ENCODE peak calls at places on chromosomes 16 and 17, in eight cellular contexts. One of them, this sample, is unnamed.
A peak's percentile ranks its signal among the peaks of the same experiment; 100 is the strongest.

GRCh38 chr16:57906385-57907316 is 64.3 kb downstream of the CNGB1 start:
- DNase-seq in GM12878: no peak
- DNase-seq in A549: no peak
- DNase-seq in K562: no peak
- DNase-seq in HCT116: no peak
- DNase-seq in GM23338: peak; percentile 81
- DNase-seq in Panc1: no peak
- DNase-seq in SK-N-SH: no peak
- DNase-seq in this sample: no peak

GRCh38 chr16:50841081-50841886 is 99.4 kb downstream of the CYLD start:
- DNase-seq in GM23338: peak; percentile 78
- DNase-seq in Panc1: no peak
- DNase-seq in GM12878: no peak
- DNase-seq in A549: no peak
- DNase-seq in K562: peak; percentile 90
- DNase-seq in HCT116: no peak
- DNase-seq in SK-N-SH: no peak
- DNase-seq in this sample: peak; percentile 29

GRCh38 chr16:67804853-67805542 is 1.4 kb downstream of the RANBP10 start:
- DNase-seq in K562: no peak
- DNase-seq in GM23338: no peak
- DNase-seq in HCT116: no peak
- DNase-seq in Panc1: no peak
- DNase-seq in A549: no peak
- DNase-seq in GM12878: no peak
- DNase-seq in SK-N-SH: no peak
- DNase-seq in this sample: no peak

GRCh38 chr16:4533490-4533889 is 5.1 kb downstream of the CDIP1 start:
- DNase-seq in SK-N-SH: no peak
- DNase-seq in GM23338: no peak
- DNase-seq in GM12878: no peak
- DNase-seq in Panc1: no peak
- DNase-seq in HCT116: no peak
- DNase-seq in A549: no peak
- DNase-seq in K562: no peak
- DNase-seq in this sample: no peak

GRCh38 chr16:14004719-14005315 is 66.3 kb upstream of the MRTFB start:
- DNase-seq in SK-N-SH: no peak
- DNase-seq in GM12878: no peak
- DNase-seq in GM23338: no peak
- DNase-seq in HCT116: no peak
- DNase-seq in K562: no peak
- DNase-seq in Panc1: no peak
- DNase-seq in A549: no peak
- DNase-seq in this sample: no peak

GRCh38 chr17:47955497-47956461 is 1.9 kb downstream of the PRR15L start:
- DNase-seq in GM12878: no peak
- DNase-seq in GM23338: no peak
- DNase-seq in HCT116: no peak
- DNase-seq in K562: no peak
- DNase-seq in A549: no peak
- DNase-seq in SK-N-SH: no peak
- DNase-seq in Panc1: no peak
- DNase-seq in this sample: no peak

GRCh38 chr17:17888821-17889220 is 52.0 kb upstream of the SREBF1 start:
- DNase-seq in A549: no peak
- DNase-seq in HCT116: no peak
- DNase-seq in SK-N-SH: peak; percentile 53
- DNase-seq in GM12878: no peak
- DNase-seq in Panc1: no peak
- DNase-seq in K562: no peak
- DNase-seq in GM23338: peak; percentile 82
- DNase-seq in this sample: no peak

GRCh38 chr16:68091604-68092261 is 6.6 kb downstream of the NFATC3 start:
- DNase-seq in HCT116: no peak
- DNase-seq in A549: peak; percentile 49
- DNase-seq in Panc1: no peak
- DNase-seq in SK-N-SH: no peak
- DNase-seq in GM23338: no peak
- DNase-seq in GM12878: no peak
- DNase-seq in K562: no peak
- DNase-seq in this sample: no peak

GRCh38 chr17:29113334-29113733 is 66.9 kb downstream of the MYO18A start:
- DNase-seq in GM12878: no peak
- DNase-seq in HCT116: no peak
- DNase-seq in Panc1: no peak
- DNase-seq in GM23338: peak; percentile 59
- DNase-seq in K562: no peak
- DNase-seq in SK-N-SH: no peak
- DNase-seq in A549: no peak
- DNase-seq in this sample: no peak

GRCh38 chr16:71540-72341 is 690 bp downstream of the RHBDF1 start:
- DNase-seq in A549: peak; percentile 81
- DNase-seq in HCT116: peak; percentile 42
- DNase-seq in K562: peak; percentile 51
- DNase-seq in Panc1: no peak
- DNase-seq in SK-N-SH: peak; percentile 76
- DNase-seq in GM23338: peak; percentile 97
- DNase-seq in GM12878: no peak
- DNase-seq in this sample: no peak

GRCh38 chr17:44209786-44210341 is 9.6 kb downstream of the UBTF start:
- DNase-seq in Panc1: no peak
- DNase-seq in SK-N-SH: no peak
- DNase-seq in GM23338: no peak
- DNase-seq in K562: no peak
- DNase-seq in A549: no peak
- DNase-seq in HCT116: no peak
- DNase-seq in GM12878: no peak
- DNase-seq in this sample: no peak

GRCh38 chr17:43427362-43428043 is 28.7 kb downstream of the ARL4D start:
- DNase-seq in K562: no peak
- DNase-seq in GM12878: no peak
- DNase-seq in HCT116: no peak
- DNase-seq in GM23338: no peak
- DNase-seq in A549: no peak
- DNase-seq in SK-N-SH: no peak
- DNase-seq in Panc1: no peak
- DNase-seq in this sample: no peak

GRCh38 chr17:32155896-32156295 is 13.6 kb downstream of the RHOT1 start:
- DNase-seq in Panc1: no peak
- DNase-seq in HCT116: no peak
- DNase-seq in A549: no peak
- DNase-seq in K562: no peak
- DNase-seq in GM12878: no peak
- DNase-seq in SK-N-SH: no peak
- DNase-seq in GM23338: no peak
- DNase-seq in this sample: no peak

GRCh38 chr17:32156656-32157055 is 14.4 kb downstream of the RHOT1 start:
- DNase-seq in GM12878: no peak
- DNase-seq in SK-N-SH: no peak
- DNase-seq in A549: no peak
- DNase-seq in Panc1: no peak
- DNase-seq in GM23338: no peak
- DNase-seq in HCT116: no peak
- DNase-seq in K562: no peak
- DNase-seq in this sample: no peak

GRCh38 chr17:32159586-32160438 is 17.5 kb downstream of the RHOT1 start:
- DNase-seq in GM23338: no peak
- DNase-seq in A549: no peak
- DNase-seq in HCT116: no peak
- DNase-seq in Panc1: no peak
- DNase-seq in GM12878: no peak
- DNase-seq in SK-N-SH: no peak
- DNase-seq in K562: no peak
- DNase-seq in this sample: no peak

GRCh38 chr17:32158870-32159585 is 16.7 kb downstream of the RHOT1 start:
- DNase-seq in GM23338: no peak
- DNase-seq in HCT116: no peak
- DNase-seq in Panc1: no peak
- DNase-seq in SK-N-SH: no peak
- DNase-seq in K562: no peak
- DNase-seq in GM12878: no peak
- DNase-seq in A549: no peak
- DNase-seq in this sample: no peak

DNA sequence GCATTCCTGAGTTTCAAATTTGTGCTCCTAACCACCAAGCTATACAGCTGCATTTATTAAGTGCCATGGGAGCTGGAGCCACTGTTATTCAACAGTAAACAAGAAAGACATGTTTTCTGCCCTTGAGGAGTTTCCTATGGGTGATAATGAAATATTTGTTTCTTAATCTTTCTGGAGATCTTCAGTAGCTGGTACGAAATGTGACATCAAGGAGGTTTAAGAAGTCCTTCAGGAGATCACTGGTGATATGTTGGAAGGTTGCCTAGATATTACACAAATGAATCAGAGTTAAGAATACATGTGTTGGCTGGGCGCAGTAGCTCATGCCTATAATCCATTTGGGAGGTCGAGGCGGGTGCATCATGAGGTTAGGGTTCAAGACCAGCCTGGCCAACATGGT is 14.9 kb downstream of the RHOT1 start:
- DNase-seq in GM23338: no peak
- DNase-seq in HCT116: no peak
- DNase-seq in SK-N-SH: no peak
- DNase-seq in GM12878: no peak
- DNase-seq in K562: no peak
- DNase-seq in A549: no peak
- DNase-seq in Panc1: no peak
- DNase-seq in this sample: no peak
- TF ChIP-seq REST in GM23338: no peak
- TF ChIP-seq REST in HCT116: no peak
- TF ChIP-seq REST in SK-N-SH: no peak
- TF ChIP-seq REST in GM12878: no peak
- TF ChIP-seq REST in K562: no peak
- TF ChIP-seq REST in A549: no peak
- TF ChIP-seq REST in Panc1: no peak
- TF ChIP-seq REST in this sample: no peak

GRCh38 chr17:74147966-74148365 is 55.5 kb upstream of the RPL38 start:
- DNase-seq in Panc1: no peak
- DNase-seq in K562: no peak
- DNase-seq in GM23338: no peak
- DNase-seq in HCT116: no peak
- DNase-seq in A549: no peak
- DNase-seq in GM12878: no peak
- DNase-seq in SK-N-SH: no peak
- DNase-seq in this sample: no peak

GRCh38 chr17:74150428-74151025 is 53.0 kb upstream of the RPL38 start:
- DNase-seq in HCT116: no peak
- DNase-seq in A549: no peak
- DNase-seq in K562: no peak
- DNase-seq in GM23338: no peak
- DNase-seq in Panc1: no peak
- DNase-seq in SK-N-SH: no peak
- DNase-seq in GM12878: no peak
- DNase-seq in this sample: no peak

GRCh38 chr17:74148446-74148845 is 55.0 kb upstream of the RPL38 start:
- DNase-seq in Panc1: no peak
- DNase-seq in A549: no peak
- DNase-seq in GM23338: no peak
- DNase-seq in SK-N-SH: no peak
- DNase-seq in K562: no peak
- DNase-seq in GM12878: no peak
- DNase-seq in HCT116: no peak
- DNase-seq in this sample: no peak

GRCh38 chr17:74149597-74150427 is 53.7 kb upstream of the RPL38 start:
- DNase-seq in HCT116: no peak
- DNase-seq in SK-N-SH: no peak
- DNase-seq in GM12878: no peak
- DNase-seq in GM23338: no peak
- DNase-seq in K562: no peak
- DNase-seq in Panc1: no peak
- DNase-seq in A549: no peak
- DNase-seq in this sample: no peak

DNA sequence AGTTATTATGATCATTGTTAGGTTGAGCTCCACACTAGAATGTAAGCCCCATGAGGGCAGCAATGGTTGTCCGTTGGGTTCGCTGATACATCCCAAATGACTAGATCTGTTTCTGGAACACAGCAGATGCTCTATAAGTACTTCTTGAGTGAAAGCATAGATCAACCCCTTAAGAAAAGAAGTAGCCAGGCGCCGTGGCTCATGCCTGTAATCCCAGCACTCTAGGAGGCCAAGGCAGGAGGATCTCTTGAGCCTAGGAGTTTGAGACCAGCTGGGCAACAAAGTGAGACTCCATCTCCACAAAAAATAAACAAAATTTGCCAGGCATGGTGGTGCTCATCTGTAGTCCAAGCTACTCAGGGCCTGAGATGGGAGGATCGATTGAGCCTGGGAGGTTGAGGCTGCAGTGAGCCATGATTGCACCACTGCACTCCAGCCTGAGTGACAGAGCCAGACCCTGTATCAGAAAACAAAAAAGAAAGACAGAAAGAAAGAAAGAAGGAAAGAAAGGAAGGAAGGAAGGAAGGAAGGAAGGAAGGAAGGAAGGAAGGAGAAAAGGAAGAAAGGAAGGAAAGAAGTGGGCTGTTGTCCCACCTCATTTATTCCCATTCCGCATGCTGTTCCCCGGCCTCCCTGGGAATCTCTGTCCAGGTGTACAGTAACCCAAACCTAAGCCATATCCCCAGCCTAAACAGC is 54.4 kb upstream of the RPL38 start:
- DNase-seq in Panc1: no peak
- DNase-seq in K562: no peak
- DNase-seq in A549: no peak
- DNase-seq in HCT116: no peak
- DNase-seq in GM23338: no peak
- DNase-seq in SK-N-SH: no peak
- DNase-seq in GM12878: no peak
- DNase-seq in this sample: no peak
- H3K4me3 ChIP-seq in Panc1: no peak overlapping the region
- H3K4me3 ChIP-seq in K562: no peak overlapping the region
- H3K4me3 ChIP-seq in A549: no peak overlapping the region
- H3K4me3 ChIP-seq in HCT116: no peak overlapping the region
- H3K4me3 ChIP-seq in GM23338: no peak overlapping the region
- H3K4me3 ChIP-seq in SK-N-SH: no peak overlapping the region
- H3K4me3 ChIP-seq in GM12878: no peak overlapping the region
- H3K4me3 ChIP-seq in this sample: no peak overlapping the region

GRCh38 chr16:74991268-74991592 is 6.3 kb upstream of the WDR59 start:
- DNase-seq in GM12878: no peak
- DNase-seq in SK-N-SH: no peak
- DNase-seq in A549: no peak
- DNase-seq in GM23338: no peak
- DNase-seq in Panc1: no peak
- DNase-seq in K562: no peak
- DNase-seq in HCT116: no peak
- DNase-seq in this sample: no peak
- H3K27ac ChIP-seq in GM12878: no peak overlapping the region
- H3K27ac ChIP-seq in SK-N-SH: no peak overlapping the region
- H3K27ac ChIP-seq in A549: no peak overlapping the region
- H3K27ac ChIP-seq in GM23338: no peak overlapping the region
- H3K27ac ChIP-seq in Panc1: no peak overlapping the region
- H3K27ac ChIP-seq in K562: peak overlapping the region; percentile 44
- H3K27ac ChIP-seq in HCT116: no peak overlapping the region
- H3K27ac ChIP-seq in this sample: no peak overlapping the region

DNA sequence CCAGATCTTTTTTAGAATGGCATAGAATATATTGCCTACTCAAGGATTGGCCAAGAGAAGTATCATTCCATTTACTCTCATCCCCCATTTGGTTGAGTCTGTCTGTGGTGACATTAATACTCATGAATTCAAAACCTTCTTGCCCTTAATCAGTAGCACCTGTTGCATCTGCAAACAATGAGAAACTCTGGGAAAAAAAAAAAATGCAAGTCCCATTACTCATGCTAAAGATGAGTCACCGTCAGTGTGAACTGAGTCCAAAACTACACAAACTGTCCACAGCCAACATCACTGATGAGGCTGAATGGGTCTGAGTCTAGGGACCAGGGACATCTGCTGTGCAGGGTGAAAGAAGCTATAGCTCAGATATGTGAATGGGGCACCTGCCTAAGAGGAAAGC is 96.9 kb upstream of the ADAMTS18 start:
- DNase-seq in K562: no peak
- DNase-seq in A549: peak; percentile 36
- DNase-seq in GM23338: no peak
- DNase-seq in GM12878: no peak
- DNase-seq in Panc1: peak; percentile 36
- DNase-seq in HCT116: no peak
- DNase-seq in SK-N-SH: no peak
- DNase-seq in this sample: no peak
- TF ChIP-seq REST in K562: no peak
- TF ChIP-seq REST in A549: no peak
- TF ChIP-seq REST in GM23338: no peak
- TF ChIP-seq REST in GM12878: no peak
- TF ChIP-seq REST in Panc1: no peak
- TF ChIP-seq REST in HCT116: no peak
- TF ChIP-seq REST in SK-N-SH: no peak
- TF ChIP-seq REST in this sample: no peak